ENCODE peak calls at places on chromosomes 7 and 10, in five cellular contexts. One of them, this sample, is unnamed.
A peak's percentile ranks its signal among the peaks of the same experiment; 100 is the strongest.

GRCh38 chr10:18793951-18794350 is 134.7 kb downstream of the ARL5B start:
- DNase-seq in cardiac muscle cell: peak; percentile 5
- DNase-seq in heart right ventricle: no peak
- DNase-seq in breast epithelium: no peak
- DNase-seq in brain microvascular endothelial cell: peak; percentile 1
- DNase-seq in this sample: no peak

GRCh38 chr7:100089458-100090201 is 861 bp downstream of the COPS6 start:
- DNase-seq in cardiac muscle cell: no peak
- DNase-seq in heart right ventricle: no peak
- DNase-seq in breast epithelium: no peak
- DNase-seq in brain microvascular endothelial cell: peak; percentile 41
- DNase-seq in this sample: no peak

GRCh38 chr10:61664985-61665384 is 2.3 kb downstream of the CABCOCO1 start:
- DNase-seq in heart right ventricle: no peak
- DNase-seq in brain microvascular endothelial cell: no peak
- DNase-seq in cardiac muscle cell: no peak
- DNase-seq in breast epithelium: no peak
- DNase-seq in this sample: no peak

GRCh38 chr7:1694551-1694950 is 24.5 kb downstream of the ELFN1 start:
- DNase-seq in heart right ventricle: no peak
- DNase-seq in brain microvascular endothelial cell: no peak
- DNase-seq in breast epithelium: peak; percentile 5
- DNase-seq in cardiac muscle cell: no peak
- DNase-seq in this sample: no peak

GRCh38 chr7:140607441-140607989 is 33.1 kb downstream of the DENND2A start:
- DNase-seq in cardiac muscle cell: peak; percentile 92
- DNase-seq in brain microvascular endothelial cell: no peak
- DNase-seq in heart right ventricle: peak; percentile 79
- DNase-seq in breast epithelium: no peak
- DNase-seq in this sample: peak; percentile 47

GRCh38 chr10:123266981-123267380 is 112.8 kb downstream of the BUB3 start:
- DNase-seq in cardiac muscle cell: no peak
- DNase-seq in heart right ventricle: no peak
- DNase-seq in brain microvascular endothelial cell: no peak
- DNase-seq in breast epithelium: no peak
- DNase-seq in this sample: no peak

GRCh38 chr10:19629559-19629958 is 186.7 kb upstream of the PLXDC2 start:
- DNase-seq in cardiac muscle cell: peak; percentile 93
- DNase-seq in heart right ventricle: peak; percentile 70
- DNase-seq in brain microvascular endothelial cell: peak; percentile 61
- DNase-seq in breast epithelium: no peak
- DNase-seq in this sample: peak; percentile 53

GRCh38 chr7:33336820-33337219 is 207.5 kb downstream of the BBS9 start:
- DNase-seq in cardiac muscle cell: no peak
- DNase-seq in heart right ventricle: no peak
- DNase-seq in brain microvascular endothelial cell: no peak
- DNase-seq in breast epithelium: no peak
- DNase-seq in this sample: no peak

GRCh38 chr7:79458796-79459195 is 5.3 kb upstream of the MAGI2 start:
- DNase-seq in heart right ventricle: no peak
- DNase-seq in brain microvascular endothelial cell: no peak
- DNase-seq in cardiac muscle cell: no peak
- DNase-seq in breast epithelium: no peak
- DNase-seq in this sample: no peak

GRCh38 chr10:103828107-103828506 is 27.3 kb downstream of the SH3PXD2A start:
- DNase-seq in brain microvascular endothelial cell: no peak
- DNase-seq in cardiac muscle cell: no peak
- DNase-seq in heart right ventricle: no peak
- DNase-seq in breast epithelium: no peak
- DNase-seq in this sample: no peak

GRCh38 chr7:132376361-132377013 is 199.8 kb downstream of the PLXNA4 start:
- DNase-seq in brain microvascular endothelial cell: no peak
- DNase-seq in heart right ventricle: no peak
- DNase-seq in cardiac muscle cell: no peak
- DNase-seq in breast epithelium: no peak
- DNase-seq in this sample: no peak

GRCh38 chr10:58351616-58352578 is 17.1 kb downstream of the UBE2D1 start:
- DNase-seq in breast epithelium: no peak
- DNase-seq in heart right ventricle: no peak
- DNase-seq in brain microvascular endothelial cell: no peak
- DNase-seq in cardiac muscle cell: no peak
- DNase-seq in this sample: no peak

GRCh38 chr10:21292763-21293517 is 232.5 kb downstream of the SKIDA1 start:
- DNase-seq in heart right ventricle: peak; percentile 86
- DNase-seq in brain microvascular endothelial cell: peak; percentile 98
- DNase-seq in cardiac muscle cell: peak; percentile 99
- DNase-seq in breast epithelium: peak; percentile 58
- DNase-seq in this sample: no peak

GRCh38 chr7:75920431-75921161 is 5.6 kb downstream of the POR start:
- DNase-seq in cardiac muscle cell: peak; percentile 83
- DNase-seq in breast epithelium: no peak
- DNase-seq in brain microvascular endothelial cell: no peak
- DNase-seq in heart right ventricle: no peak
- DNase-seq in this sample: no peak

GRCh38 chr7:110568388-110568787 is 522.5 kb upstream of the LRRN3 start:
- DNase-seq in brain microvascular endothelial cell: no peak
- DNase-seq in cardiac muscle cell: no peak
- DNase-seq in breast epithelium: no peak
- DNase-seq in heart right ventricle: no peak
- DNase-seq in this sample: no peak

GRCh38 chr7:27185013-27185707 is at the start of gene HOXA11:
- DNase-seq in brain microvascular endothelial cell: no peak
- DNase-seq in cardiac muscle cell: no peak
- DNase-seq in heart right ventricle: no peak
- DNase-seq in breast epithelium: peak; percentile 43
- DNase-seq in this sample: no peak

GRCh38 chr10:128369101-128369650 is 243.0 kb upstream of the MKI67 start:
- DNase-seq in heart right ventricle: no peak
- DNase-seq in cardiac muscle cell: no peak
- DNase-seq in breast epithelium: no peak
- DNase-seq in brain microvascular endothelial cell: no peak
- DNase-seq in this sample: no peak

GRCh38 chr7:37352251-37352650 is 96.4 kb downstream of the ELMO1 start:
- DNase-seq in heart right ventricle: no peak
- DNase-seq in breast epithelium: no peak
- DNase-seq in cardiac muscle cell: no peak
- DNase-seq in brain microvascular endothelial cell: no peak
- DNase-seq in this sample: no peak

GRCh38 chr7:82319674-82320118 is 123.9 kb downstream of the CACNA2D1 start:
- DNase-seq in breast epithelium: no peak
- DNase-seq in heart right ventricle: peak; percentile 84
- DNase-seq in cardiac muscle cell: peak; percentile 89
- DNase-seq in brain microvascular endothelial cell: peak; percentile 84
- DNase-seq in this sample: peak; percentile 56

GRCh38 chr10:3542185-3542611 is 242.8 kb downstream of the KLF6 start:
- DNase-seq in brain microvascular endothelial cell: peak; percentile 38
- DNase-seq in cardiac muscle cell: peak; percentile 59
- DNase-seq in heart right ventricle: no peak
- DNase-seq in breast epithelium: no peak
- DNase-seq in this sample: no peak

GRCh38 chr10:1531883-1532597 is 205.3 kb downstream of the ADARB2 start:
- DNase-seq in cardiac muscle cell: no peak
- DNase-seq in heart right ventricle: no peak
- DNase-seq in brain microvascular endothelial cell: no peak
- DNase-seq in breast epithelium: peak; percentile 15
- DNase-seq in this sample: no peak

GRCh38 chr7:33862946-33863814 is 42.2 kb upstream of the BMPER start:
- DNase-seq in heart right ventricle: peak; percentile 20
- DNase-seq in cardiac muscle cell: peak; percentile 59
- DNase-seq in brain microvascular endothelial cell: no peak
- DNase-seq in breast epithelium: no peak
- DNase-seq in this sample: no peak

GRCh38 chr7:116271980-116272886 is 61.9 kb downstream of the TES start:
- DNase-seq in breast epithelium: no peak
- DNase-seq in cardiac muscle cell: peak; percentile 94
- DNase-seq in heart right ventricle: peak; percentile 59
- DNase-seq in brain microvascular endothelial cell: peak; percentile 93
- DNase-seq in this sample: no peak

GRCh38 chr7:139613971-139614411 is 90.5 kb downstream of the CLEC2L start:
- DNase-seq in cardiac muscle cell: no peak
- DNase-seq in brain microvascular endothelial cell: no peak
- DNase-seq in heart right ventricle: no peak
- DNase-seq in breast epithelium: no peak
- DNase-seq in this sample: no peak

GRCh38 chr10:26479766-26480492 is 41.8 kb downstream of the APBB1IP start:
- DNase-seq in cardiac muscle cell: no peak
- DNase-seq in breast epithelium: no peak
- DNase-seq in heart right ventricle: no peak
- DNase-seq in brain microvascular endothelial cell: no peak
- DNase-seq in this sample: no peak

GRCh38 chr7:148340438-148340837 is 250.1 kb upstream of the C7orf33 start:
- DNase-seq in brain microvascular endothelial cell: no peak
- DNase-seq in breast epithelium: no peak
- DNase-seq in heart right ventricle: no peak
- DNase-seq in cardiac muscle cell: no peak
- DNase-seq in this sample: no peak

GRCh38 chr7:8724080-8724718 is 290.8 kb downstream of the NXPH1 start:
- DNase-seq in breast epithelium: no peak
- DNase-seq in heart right ventricle: peak; percentile 25
- DNase-seq in brain microvascular endothelial cell: peak; percentile 2
- DNase-seq in cardiac muscle cell: no peak
- DNase-seq in this sample: no peak

GRCh38 chr7:103068429-103069403 is 5.9 kb downstream of the FBXL13 start:
- DNase-seq in brain microvascular endothelial cell: no peak
- DNase-seq in breast epithelium: no peak
- DNase-seq in heart right ventricle: no peak
- DNase-seq in cardiac muscle cell: peak; percentile 20
- DNase-seq in this sample: no peak

GRCh38 chr7:96300981-96301380 is 20.9 kb downstream of the SLC25A13 start:
- DNase-seq in breast epithelium: no peak
- DNase-seq in heart right ventricle: no peak
- DNase-seq in cardiac muscle cell: no peak
- DNase-seq in brain microvascular endothelial cell: no peak
- DNase-seq in this sample: no peak

GRCh38 chr10:27783660-27784059 is 38.0 kb upstream of the MKX start:
- DNase-seq in breast epithelium: no peak
- DNase-seq in heart right ventricle: peak; percentile 4
- DNase-seq in brain microvascular endothelial cell: peak; percentile 79
- DNase-seq in cardiac muscle cell: peak; percentile 8
- DNase-seq in this sample: no peak

GRCh38 chr10:72729528-72729927 is 37.6 kb downstream of the MCU start:
- DNase-seq in cardiac muscle cell: peak; percentile 41
- DNase-seq in brain microvascular endothelial cell: no peak
- DNase-seq in heart right ventricle: no peak
- DNase-seq in breast epithelium: no peak
- DNase-seq in this sample: no peak

GRCh38 chr10:116742367-116743265 is at the start of gene HSPA12A:
- DNase-seq in breast epithelium: peak; percentile 64
- DNase-seq in cardiac muscle cell: peak; percentile 88
- DNase-seq in heart right ventricle: peak; percentile 73
- DNase-seq in brain microvascular endothelial cell: peak; percentile 90
- DNase-seq in this sample: no peak

GRCh38 chr10:44938938-44939337 is 20.7 kb upstream of the RASSF4 start:
- DNase-seq in brain microvascular endothelial cell: no peak
- DNase-seq in cardiac muscle cell: no peak
- DNase-seq in breast epithelium: no peak
- DNase-seq in heart right ventricle: no peak
- DNase-seq in this sample: no peak

GRCh38 chr10:100535338-100535714 is 417 bp upstream of the HIF1AN start:
- DNase-seq in brain microvascular endothelial cell: no peak
- DNase-seq in breast epithelium: no peak
- DNase-seq in cardiac muscle cell: no peak
- DNase-seq in heart right ventricle: no peak
- DNase-seq in this sample: no peak
- H3K27ac ChIP-seq in brain microvascular endothelial cell: no peak overlapping the region
- H3K27ac ChIP-seq in breast epithelium: no peak overlapping the region
- H3K27ac ChIP-seq in cardiac muscle cell: no peak overlapping the region
- H3K27ac ChIP-seq in heart right ventricle: peak overlapping the region; percentile 85
- H3K27ac ChIP-seq in this sample: no peak overlapping the region

GRCh38 chr7:50657341-50657873 is 92.2 kb upstream of the DDC start:
- DNase-seq in brain microvascular endothelial cell: peak; percentile 38
- DNase-seq in cardiac muscle cell: peak; percentile 86
- DNase-seq in heart right ventricle: no peak
- DNase-seq in breast epithelium: no peak
- DNase-seq in this sample: no peak
- H3K27ac ChIP-seq in brain microvascular endothelial cell: no peak overlapping the region
- H3K27ac ChIP-seq in cardiac muscle cell: no peak overlapping the region
- H3K27ac ChIP-seq in heart right ventricle: peak overlapping the region; percentile 78
- H3K27ac ChIP-seq in breast epithelium: peak overlapping the region; percentile 76
- H3K27ac ChIP-seq in this sample: peak overlapping the region; percentile 24

GRCh38 chr10:68560916-68561691 is 967 bp downstream of the TET1 start:
- DNase-seq in breast epithelium: no peak
- DNase-seq in heart right ventricle: peak; percentile 6
- DNase-seq in cardiac muscle cell: peak; percentile 38
- DNase-seq in brain microvascular endothelial cell: no peak
- DNase-seq in this sample: no peak

GRCh38 chr10:68564712-68565111 is 4.6 kb downstream of the TET1 start:
- DNase-seq in brain microvascular endothelial cell: no peak
- DNase-seq in heart right ventricle: no peak
- DNase-seq in cardiac muscle cell: no peak
- DNase-seq in breast epithelium: no peak
- DNase-seq in this sample: no peak

GRCh38 chr10:68561804-68562649 is 1.9 kb downstream of the TET1 start:
- DNase-seq in heart right ventricle: no peak
- DNase-seq in cardiac muscle cell: peak; percentile 36
- DNase-seq in breast epithelium: no peak
- DNase-seq in brain microvascular endothelial cell: no peak
- DNase-seq in this sample: no peak

GRCh38 chr10:68560201-68560915 is at the start of gene TET1:
- DNase-seq in cardiac muscle cell: peak; percentile 72
- DNase-seq in heart right ventricle: peak; percentile 54
- DNase-seq in brain microvascular endothelial cell: peak; percentile 38
- DNase-seq in breast epithelium: peak; percentile 54
- DNase-seq in this sample: no peak

DNA sequence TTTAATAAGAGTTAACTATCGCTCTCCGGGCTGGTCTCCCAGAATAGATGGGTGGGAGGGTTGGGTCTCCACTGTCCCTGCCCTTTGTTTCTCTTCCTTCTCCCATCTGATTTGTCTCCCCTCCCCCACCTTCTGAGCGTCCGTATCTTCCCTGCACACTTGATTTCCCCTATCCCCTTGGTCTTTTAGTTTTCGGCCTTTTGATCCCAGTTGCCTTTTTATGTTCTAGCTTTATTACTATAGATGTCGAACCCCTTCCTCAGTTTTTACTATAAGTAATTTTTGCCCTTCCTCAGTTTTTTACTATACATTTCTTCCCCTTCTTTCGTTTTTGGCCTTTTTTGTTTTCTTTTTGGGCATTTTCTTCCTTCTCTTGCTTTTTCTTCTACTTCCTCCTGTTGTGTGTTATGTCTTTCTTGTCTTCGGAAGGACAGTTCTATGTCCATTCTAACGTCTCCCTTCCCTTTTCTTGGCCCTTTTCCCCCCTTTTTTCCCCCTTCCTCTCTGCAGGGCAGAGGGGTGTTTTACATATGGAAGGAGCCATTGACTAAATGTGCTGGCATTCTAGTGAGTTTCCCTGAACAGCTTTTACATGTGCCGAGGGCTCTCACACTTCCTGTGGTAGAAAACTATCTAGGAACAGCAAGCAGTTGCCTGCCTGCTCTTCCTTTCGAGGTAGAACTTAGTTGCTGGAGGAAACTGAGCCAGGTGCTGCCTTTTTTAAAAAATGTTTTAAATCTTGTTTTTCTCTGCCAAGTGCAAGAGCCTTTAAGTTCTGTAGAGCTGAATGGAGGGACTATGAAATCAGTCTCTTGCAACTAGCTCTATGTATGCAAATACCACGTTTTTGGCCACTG is 2.8 kb downstream of the TET1 start:
- DNase-seq in cardiac muscle cell: peak; percentile 71
- DNase-seq in heart right ventricle: no peak
- DNase-seq in brain microvascular endothelial cell: no peak
- DNase-seq in breast epithelium: no peak
- DNase-seq in this sample: no peak
- H3K27ac ChIP-seq in cardiac muscle cell: peak overlapping the region; percentile 81
- H3K27ac ChIP-seq in heart right ventricle: peak overlapping the region; percentile 43
- H3K27ac ChIP-seq in brain microvascular endothelial cell: peak overlapping the region; percentile 36
- H3K27ac ChIP-seq in breast epithelium: peak overlapping the region; percentile 3
- H3K27ac ChIP-seq in this sample: no peak overlapping the region

GRCh38 chr7:107128217-107128616 is 40.6 kb upstream of the HBP1 start:
- DNase-seq in breast epithelium: no peak
- DNase-seq in heart right ventricle: no peak
- DNase-seq in cardiac muscle cell: no peak
- DNase-seq in brain microvascular endothelial cell: no peak
- DNase-seq in this sample: no peak
- H3K27ac ChIP-seq in breast epithelium: no peak overlapping the region
- H3K27ac ChIP-seq in heart right ventricle: no peak overlapping the region
- H3K27ac ChIP-seq in cardiac muscle cell: no peak overlapping the region
- H3K27ac ChIP-seq in brain microvascular endothelial cell: no peak overlapping the region
- H3K27ac ChIP-seq in this sample: no peak overlapping the region